ENCODE peak calls at places on chromosomes 11 and 22, in nine cellular contexts. P is vagina, Z is heart right ventricle, B is psoas muscle, G is ascending aorta, H is IMR-90, C is neural progenitor cell, T is dorsolateral prefrontal cortex, I is left ventricle myocardium inferior. J is an unnamed sample. For H3K27me3, the result is how much of the 10 kb centered on the place peaks cover.

GRCh38 chr11:104410336-104410735 is 246.4 kb upstream of the PDGFD start:
- DNase-seq in P (no peak), Z (no peak), B (no peak), G (no peak), H (no peak), C (no peak), T (no peak), I (no peak), J (no peak)

GRCh38 chr11:92477686-92478085 is 253.1 kb downstream of the FAT3 start:
- DNase-seq in P (no peak), Z (no peak), B (no peak), G (no peak), H (no peak), C (no peak), T (no peak), I (no peak), J (no peak)

GRCh38 chr11:69930081-69931059 is 111.2 kb upstream of the FGF3 start:
- DNase-seq in P (no peak), Z (no peak), B (peak), G (no peak), H (no peak), C (no peak), T (no peak), I (no peak), J (no peak)

GRCh38 chr11:83009999-83010398 is 61.7 kb downstream of the RAB30 start:
- DNase-seq in P (no peak), Z (no peak), B (no peak), G (no peak), H (no peak), C (no peak), T (no peak), I (no peak), J (no peak)

GRCh38 chr11:40722179-40722795 is 737.2 kb downstream of the LRRC4C start:
- DNase-seq in P (no peak), Z (no peak), B (no peak), G (no peak), H (peak), C (peak), T (no peak), I (no peak), J (no peak)

GRCh38 chr22:36586852-36587251 is 57.9 kb upstream of the EIF3D start:
- DNase-seq in P (no peak), Z (no peak), B (no peak), G (no peak), H (no peak), C (no peak), T (no peak), I (no peak), J (no peak)

GRCh38 chr11:63978551-63979235 is 4.3 kb downstream of the COX8A start:
- DNase-seq in P (no peak), Z (no peak), B (no peak), G (no peak), H (no peak), C (no peak), T (no peak), I (no peak), J (no peak)

GRCh38 chr11:74272276-74272675 is 39.2 kb downstream of the P4HA3 start:
- DNase-seq in P (no peak), Z (no peak), B (no peak), G (no peak), H (no peak), C (no peak), T (no peak), I (no peak), J (no peak)

GRCh38 chr11:78202733-78203167 is 14.0 kb downstream of the USP35 start:
- DNase-seq in P (no peak), Z (no peak), B (no peak), G (no peak), H (no peak), C (no peak), T (no peak), I (no peak), J (no peak)

GRCh38 chr11:96221244-96222070 is 121.5 kb downstream of the MAML2 start:
- DNase-seq in P (no peak), Z (no peak), B (no peak), G (no peak), H (no peak), C (no peak), T (no peak), I (no peak), J (no peak)

GRCh38 chr11:70614034-70614681 is 215.8 kb downstream of the CTTN start:
- DNase-seq in P (no peak), Z (no peak), B (no peak), G (no peak), H (no peak), C (no peak), T (no peak), I (no peak), J (no peak)

GRCh38 chr22:41578818-41579217 is 10.8 kb downstream of the PMM1 start:
- DNase-seq in P (no peak), Z (no peak), B (no peak), G (no peak), H (no peak), C (no peak), T (no peak), I (no peak), J (no peak)

GRCh38 chr11:71080239-71081097 is 171.9 kb downstream of the SHANK2 start:
- DNase-seq in P (no peak), Z (peak), B (no peak), G (no peak), H (peak), C (peak), T (peak), I (peak), J (peak)

GRCh38 chr22:26766510-26767350 is 109.3 kb downstream of the MIAT start:
- DNase-seq in P (no peak), Z (no peak), B (no peak), G (no peak), H (no peak), C (no peak), T (no peak), I (no peak), J (no peak)

GRCh38 chr11:94544832-94545640 is 1.3 kb downstream of the FUT4 start:
- DNase-seq in P (no peak), Z (peak), B (peak), G (no peak), H (no peak), C (peak), T (no peak), I (peak), J (no peak)

GRCh38 chr22:49918911-49919881 is 762 bp downstream of the CRELD2 start:
- DNase-seq in P (no peak), Z (no peak), B (no peak), G (peak), H (no peak), C (no peak), T (no peak), I (no peak), J (no peak)

GRCh38 chr11:33040862-33041453 is 1.6 kb downstream of the TCP11L1 start:
- DNase-seq in P (no peak), Z (no peak), B (no peak), G (no peak), H (no peak), C (peak), T (no peak), I (no peak), J (no peak)

GRCh38 chr22:49564666-49565515 is 262.8 kb downstream of the BRD1 start:
- DNase-seq in P (no peak), Z (no peak), B (no peak), G (peak), H (no peak), C (no peak), T (peak), I (no peak), J (no peak)

GRCh38 chr11:28108909-28109308 is 721 bp downstream of the METTL15 start:
- DNase-seq in P (no peak), Z (no peak), B (no peak), G (no peak), H (no peak), C (no peak), T (no peak), I (no peak), J (no peak)

GRCh38 chr22:45208993-45209838 is 31.5 kb downstream of the KIAA0930 start:
- DNase-seq in P (no peak), Z (no peak), B (peak), G (peak), H (peak), C (peak), T (peak), I (no peak), J (peak)

GRCh38 chr22:22452996-22453686 is 55.4 kb downstream of the ZNF280B start:
- DNase-seq in P (no peak), Z (no peak), B (no peak), G (no peak), H (no peak), C (no peak), T (no peak), I (no peak), J (no peak)
- H3K27me3 ChIP-seq in P (under half), Z (under half), B (under half), G (under half), H (under half), C (half or more), T (under half), I (half or more), J (under half)

DNA sequence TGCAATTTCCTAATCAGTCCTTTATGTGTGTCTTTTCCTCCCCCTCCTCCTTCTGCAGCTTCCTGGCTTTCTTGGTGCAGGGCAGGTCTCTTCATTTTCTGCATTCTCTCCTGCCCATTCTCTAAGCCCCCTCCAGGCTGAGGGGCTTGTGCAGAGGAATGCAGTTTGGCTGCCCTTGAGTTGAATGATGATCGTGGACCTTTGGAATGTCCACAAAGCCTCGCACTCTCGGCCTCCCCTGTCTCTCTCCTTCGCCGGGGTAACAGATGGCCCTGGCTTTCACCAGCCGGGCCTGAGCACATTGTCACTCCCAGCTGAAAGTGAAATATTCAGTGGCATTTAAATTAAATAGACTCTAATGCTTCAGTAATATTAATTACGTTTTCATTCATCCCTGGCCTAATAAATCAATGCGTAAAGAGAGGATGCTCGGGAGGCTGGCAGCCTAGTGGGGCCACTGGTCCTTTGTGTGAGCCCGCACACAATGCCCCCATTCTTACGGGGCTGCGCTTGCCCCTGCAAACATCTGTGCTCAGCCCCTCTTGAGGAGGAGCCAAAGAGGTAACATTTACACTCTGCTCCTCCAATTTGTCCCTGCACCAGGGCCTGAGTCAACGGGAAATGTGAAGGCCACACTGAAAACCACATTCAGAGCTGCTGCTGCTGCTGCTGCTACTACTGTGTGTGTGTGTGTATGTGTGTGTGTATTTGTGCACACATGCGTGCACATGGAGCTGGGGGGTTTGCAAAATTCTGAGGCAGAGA is 64.9 kb upstream of the PAX6 start:
- DNase-seq in P (peak), Z (no peak), B (no peak), G (no peak), H (no peak), C (peak), T (no peak), I (no peak), J (no peak)
- H3K27ac ChIP-seq in P (no peak), Z (no peak), B (no peak), G (no peak), H (no peak), C (no peak), T (no peak), I (no peak), J (no peak)

GRCh38 chr11:102810943-102811528 is 13.1 kb upstream of the MMP1 start:
- DNase-seq in P (no peak), Z (no peak), B (no peak), G (no peak), H (peak), C (peak), T (no peak), I (no peak), J (peak)
- TF ChIP-seq CTCF in P (no peak), Z (peak), B (no peak), G (no peak), H (peak), C (peak), T (no peak), I (peak), J (peak)

GRCh38 chr11:56911312-56911711 is 77.4 kb upstream of the OR5AK2 start:
- DNase-seq in P (no peak), Z (no peak), B (no peak), G (no peak), H (no peak), C (no peak), T (no peak), I (no peak), J (no peak)

GRCh38 chr11:56909563-56909962 is 79.2 kb upstream of the OR5AK2 start:
- DNase-seq in P (no peak), Z (no peak), B (no peak), G (no peak), H (no peak), C (no peak), T (no peak), I (no peak), J (no peak)

GRCh38 chr11:56909080-56909479 is 79.6 kb upstream of the OR5AK2 start:
- DNase-seq in P (no peak), Z (no peak), B (no peak), G (no peak), H (no peak), C (no peak), T (no peak), I (no peak), J (no peak)

GRCh38 chr11:56910785-56911184 is 77.9 kb upstream of the OR5AK2 start:
- DNase-seq in P (no peak), Z (no peak), B (no peak), G (no peak), H (no peak), C (no peak), T (no peak), I (no peak), J (no peak)

DNA sequence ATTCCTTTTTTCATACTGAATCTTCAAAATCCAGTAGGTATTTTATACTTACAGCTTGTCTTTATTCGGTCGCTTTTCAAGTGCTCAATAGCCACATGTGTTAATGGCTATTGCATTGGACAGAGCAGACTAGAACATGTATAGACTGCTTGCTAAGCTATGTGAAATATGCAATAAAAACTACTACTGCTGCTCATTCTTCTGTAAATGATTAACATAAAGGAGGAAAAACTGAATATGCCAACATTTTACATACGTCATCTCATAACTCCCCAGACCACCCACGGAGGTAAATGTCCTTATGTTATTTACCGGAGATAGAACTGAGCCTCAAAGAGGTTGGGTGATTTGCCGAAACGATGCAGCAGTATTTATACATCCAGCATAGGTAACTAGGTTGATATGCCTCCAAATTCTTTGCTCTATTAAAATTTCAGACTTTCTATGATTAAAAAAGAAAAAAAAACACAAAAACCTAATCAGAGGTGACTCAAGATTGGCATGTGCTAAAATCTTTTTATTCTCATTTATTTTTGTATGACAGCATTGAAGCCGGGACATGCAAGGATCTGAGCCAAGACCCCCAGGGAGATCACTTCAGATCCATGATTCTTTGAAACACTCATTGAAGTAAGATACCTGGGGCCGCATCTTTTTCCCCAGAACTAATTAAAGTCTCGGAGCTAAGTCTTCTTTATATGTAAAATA is 78.5 kb upstream of the OR5AK2 start:
- DNase-seq in P (no peak), Z (no peak), B (no peak), G (no peak), H (no peak), C (no peak), T (no peak), I (no peak), J (no peak)
- H3K27me3 ChIP-seq in P (under half), Z (under half), B (under half), G (under half), H (under half), C (under half), T (under half), I (under half), J (under half)

GRCh38 chr11:459511-460220 is 9.6 kb downstream of the PTDSS2 start:
- DNase-seq in P (no peak), Z (no peak), B (peak), G (no peak), H (no peak), C (no peak), T (no peak), I (peak), J (no peak)

GRCh38 chr11:456533-456932 is 6.5 kb downstream of the PTDSS2 start:
- DNase-seq in P (no peak), Z (no peak), B (peak), G (no peak), H (no peak), C (no peak), T (no peak), I (no peak), J (no peak)

GRCh38 chr11:454801-455565 is 4.9 kb downstream of the PTDSS2 start:
- DNase-seq in P (no peak), Z (no peak), B (peak), G (no peak), H (no peak), C (no peak), T (no peak), I (no peak), J (no peak)

GRCh38 chr11:455566-456147 is 5.6 kb downstream of the PTDSS2 start:
- DNase-seq in P (no peak), Z (no peak), B (peak), G (no peak), H (no peak), C (no peak), T (no peak), I (peak), J (no peak)

DNA sequence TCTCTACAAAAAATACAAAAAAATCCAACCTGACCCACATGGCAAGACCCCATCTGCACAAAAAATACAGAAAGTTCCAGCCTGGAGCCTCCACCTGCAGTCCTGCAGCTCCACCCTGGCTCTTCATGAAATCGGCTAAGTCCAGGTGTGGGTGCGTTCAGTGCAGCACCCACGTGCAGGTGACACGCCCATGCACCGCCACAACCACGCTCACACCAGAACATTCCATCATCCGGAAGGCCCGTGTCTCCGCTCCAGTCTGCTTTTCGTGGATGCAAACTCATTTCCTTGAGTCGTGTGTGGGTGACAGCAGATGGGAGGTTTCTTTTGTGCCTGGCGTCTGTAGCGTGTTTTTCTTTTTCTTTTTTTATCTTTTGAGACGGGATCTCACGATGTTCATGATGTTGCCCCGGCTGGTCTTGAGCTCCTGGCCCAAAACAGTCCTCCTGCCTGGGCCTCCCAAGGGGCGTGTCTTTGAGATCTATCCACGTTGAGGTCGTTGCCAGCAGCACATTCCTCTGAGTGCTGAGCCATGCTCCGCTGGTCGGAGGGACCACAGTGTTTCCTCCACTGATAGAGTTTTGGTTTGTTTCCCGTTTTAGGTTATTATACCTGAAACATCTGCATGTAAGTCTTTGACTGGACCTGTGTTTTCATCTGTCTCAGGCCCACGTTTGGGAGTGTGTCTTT is 7.1 kb downstream of the PTDSS2 start:
- DNase-seq in P (no peak), Z (no peak), B (peak), G (no peak), H (no peak), C (no peak), T (no peak), I (no peak), J (no peak)
- H3K27ac ChIP-seq in P (no peak), Z (no peak), B (no peak), G (no peak), H (no peak), C (no peak), T (peak), I (no peak), J (no peak)

GRCh38 chr11:118791961-118792578 is 1.1 kb upstream of the DDX6 start:
- DNase-seq in P (no peak), Z (peak), B (no peak), G (peak), H (no peak), C (peak), T (no peak), I (no peak), J (peak)

GRCh38 chr11:118790357-118791014 is 478 bp downstream of the DDX6 start:
- DNase-seq in P (peak), Z (peak), B (peak), G (peak), H (peak), C (peak), T (peak), I (peak), J (peak)

GRCh38 chr11:118789501-118790356 is 1.2 kb downstream of the DDX6 start:
- DNase-seq in P (no peak), Z (no peak), B (no peak), G (no peak), H (no peak), C (peak), T (no peak), I (no peak), J (peak)

GRCh38 chr11:118792642-118793124 is 1.7 kb upstream of the DDX6 start:
- DNase-seq in P (peak), Z (peak), B (no peak), G (peak), H (peak), C (peak), T (peak), I (peak), J (peak)

DNA sequence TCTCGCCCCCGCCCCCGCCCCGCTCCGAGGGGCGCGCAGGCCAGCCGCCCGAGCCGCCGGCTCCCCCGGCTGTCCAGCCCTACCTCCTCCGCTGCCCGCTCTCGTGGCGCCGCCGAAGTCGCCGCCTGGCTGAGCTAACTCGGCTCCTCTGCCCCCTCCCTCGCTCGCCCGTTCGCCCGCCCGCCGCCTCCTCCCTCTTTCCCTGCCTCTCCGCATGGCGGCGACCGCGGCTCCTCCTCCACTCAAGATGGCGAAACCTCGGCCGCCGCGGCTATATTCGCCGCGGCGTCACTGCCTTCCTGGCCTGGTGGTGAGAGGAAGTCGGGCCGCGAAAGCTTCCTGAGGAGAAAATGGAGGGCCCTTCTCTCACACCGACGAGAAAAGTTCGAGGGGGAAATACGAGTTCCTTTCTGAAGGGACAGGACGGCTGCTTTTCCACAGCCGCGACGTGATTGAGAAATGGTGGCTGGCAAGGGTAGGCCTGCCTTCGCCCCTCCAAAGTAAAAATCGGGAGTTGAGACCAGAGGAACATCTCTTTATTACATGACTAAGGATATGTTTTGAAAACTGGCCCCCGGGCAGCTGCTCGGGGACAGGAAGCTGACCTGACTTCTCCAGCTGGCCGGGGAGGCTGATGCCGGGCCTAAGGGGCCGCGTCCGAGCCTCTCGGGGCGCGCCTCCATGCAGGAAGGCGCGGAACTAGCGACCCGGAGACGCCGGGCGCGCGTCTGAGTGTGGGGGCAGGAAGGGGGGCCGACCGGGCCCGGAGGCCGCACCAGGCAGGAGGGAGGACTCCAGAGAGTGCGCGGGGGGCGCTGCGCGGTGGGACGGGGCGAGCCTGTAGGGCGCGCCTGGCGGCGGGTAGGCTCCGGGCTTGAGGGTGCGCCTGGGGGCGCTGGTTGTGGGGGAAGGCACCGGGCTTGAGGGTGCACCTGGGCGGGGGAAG is at the start of gene DDX6:
- DNase-seq in P (peak), Z (peak), B (peak), G (peak), H (peak), C (peak), T (peak), I (peak), J (peak)
- TF ChIP-seq CTCF in P (peak), Z (peak), B (peak), G (peak), H (peak), C (peak), T (peak), I (peak), J (peak)